ENCODE peak calls at places on chromosome 14, in eight cellular contexts. One of them, this sample, is unnamed.

GRCh38 chr14:36817071-36817930 is 155.6 kb downstream of the PAX9 start:
- DNase-seq in mesothelial cell of epicardium: no peak
- DNase-seq in MM.1S: no peak
- DNase-seq in nephron progenitor cell: no peak
- DNase-seq in H1: no peak
- DNase-seq in stomach: no peak
- DNase-seq in left ventricle myocardium inferior: no peak
- DNase-seq in dorsolateral prefrontal cortex: no peak
- DNase-seq in this sample: no peak

GRCh38 chr14:100866666-100867630 is 36.6 kb downstream of the RTL1 start:
- DNase-seq in stomach: no peak
- DNase-seq in MM.1S: no peak
- DNase-seq in mesothelial cell of epicardium: peak; percentile 5
- DNase-seq in nephron progenitor cell: no peak
- DNase-seq in H1: no peak
- DNase-seq in dorsolateral prefrontal cortex: peak; percentile 62
- DNase-seq in left ventricle myocardium inferior: no peak
- DNase-seq in this sample: no peak

GRCh38 chr14:74619672-74620131 is 7.7 kb upstream of the LTBP2 start:
- DNase-seq in H1: no peak
- DNase-seq in nephron progenitor cell: no peak
- DNase-seq in dorsolateral prefrontal cortex: no peak
- DNase-seq in stomach: peak; percentile 53
- DNase-seq in MM.1S: no peak
- DNase-seq in left ventricle myocardium inferior: peak; percentile 83
- DNase-seq in mesothelial cell of epicardium: no peak
- DNase-seq in this sample: peak; percentile 63

GRCh38 chr14:61525293-61526011 is 169.9 kb upstream of the HIF1A start:
- DNase-seq in H1: no peak
- DNase-seq in left ventricle myocardium inferior: peak; percentile 65
- DNase-seq in nephron progenitor cell: no peak
- DNase-seq in stomach: peak; percentile 58
- DNase-seq in MM.1S: peak; percentile 54
- DNase-seq in dorsolateral prefrontal cortex: no peak
- DNase-seq in mesothelial cell of epicardium: no peak
- DNase-seq in this sample: peak; percentile 83

GRCh38 chr14:99389171-99389826 is 91.4 kb downstream of the SETD3 start:
- DNase-seq in H1: peak; percentile 98
- DNase-seq in mesothelial cell of epicardium: no peak
- DNase-seq in MM.1S: no peak
- DNase-seq in stomach: peak; percentile 75
- DNase-seq in left ventricle myocardium inferior: no peak
- DNase-seq in dorsolateral prefrontal cortex: no peak
- DNase-seq in nephron progenitor cell: peak; percentile 74
- DNase-seq in this sample: peak; percentile 69

GRCh38 chr14:22474730-22475351 is 114.2 kb downstream of the DAD1 start:
- DNase-seq in MM.1S: no peak
- DNase-seq in H1: no peak
- DNase-seq in nephron progenitor cell: no peak
- DNase-seq in stomach: no peak
- DNase-seq in mesothelial cell of epicardium: no peak
- DNase-seq in left ventricle myocardium inferior: no peak
- DNase-seq in dorsolateral prefrontal cortex: no peak
- DNase-seq in this sample: no peak

GRCh38 chr14:34223302-34224150 is 238.5 kb downstream of the SPTSSA start:
- DNase-seq in stomach: no peak
- DNase-seq in mesothelial cell of epicardium: no peak
- DNase-seq in nephron progenitor cell: no peak
- DNase-seq in MM.1S: no peak
- DNase-seq in H1: no peak
- DNase-seq in left ventricle myocardium inferior: no peak
- DNase-seq in dorsolateral prefrontal cortex: no peak
- DNase-seq in this sample: no peak

GRCh38 chr14:68860771-68861170 is 67.9 kb upstream of the ZFP36L1 start:
- DNase-seq in mesothelial cell of epicardium: no peak
- DNase-seq in MM.1S: no peak
- DNase-seq in dorsolateral prefrontal cortex: no peak
- DNase-seq in nephron progenitor cell: no peak
- DNase-seq in H1: no peak
- DNase-seq in left ventricle myocardium inferior: no peak
- DNase-seq in stomach: no peak
- DNase-seq in this sample: no peak

GRCh38 chr14:61652526-61653262 is 42.6 kb upstream of the HIF1A start:
- DNase-seq in stomach: no peak
- DNase-seq in mesothelial cell of epicardium: no peak
- DNase-seq in dorsolateral prefrontal cortex: no peak
- DNase-seq in nephron progenitor cell: peak; percentile 31
- DNase-seq in MM.1S: no peak
- DNase-seq in left ventricle myocardium inferior: no peak
- DNase-seq in H1: no peak
- DNase-seq in this sample: no peak

GRCh38 chr14:74858022-74858421 is 17.9 kb downstream of the PROX2 start:
- DNase-seq in nephron progenitor cell: no peak
- DNase-seq in H1: no peak
- DNase-seq in MM.1S: no peak
- DNase-seq in left ventricle myocardium inferior: no peak
- DNase-seq in mesothelial cell of epicardium: no peak
- DNase-seq in stomach: no peak
- DNase-seq in dorsolateral prefrontal cortex: no peak
- DNase-seq in this sample: no peak

GRCh38 chr14:35121026-35121886 is 534 bp downstream of the PPP2R3C start:
- DNase-seq in mesothelial cell of epicardium: no peak
- DNase-seq in nephron progenitor cell: no peak
- DNase-seq in stomach: no peak
- DNase-seq in H1: no peak
- DNase-seq in MM.1S: no peak
- DNase-seq in dorsolateral prefrontal cortex: no peak
- DNase-seq in left ventricle myocardium inferior: peak; percentile 17
- DNase-seq in this sample: no peak

GRCh38 chr14:23115492-23115850 is 3.6 kb downstream of the CEBPE start:
- DNase-seq in dorsolateral prefrontal cortex: no peak
- DNase-seq in nephron progenitor cell: no peak
- DNase-seq in stomach: no peak
- DNase-seq in mesothelial cell of epicardium: no peak
- DNase-seq in H1: no peak
- DNase-seq in left ventricle myocardium inferior: no peak
- DNase-seq in MM.1S: no peak
- DNase-seq in this sample: no peak

GRCh38 chr14:90275820-90276219 is 19.5 kb downstream of the PSMC1 start:
- DNase-seq in MM.1S: no peak
- DNase-seq in dorsolateral prefrontal cortex: no peak
- DNase-seq in nephron progenitor cell: no peak
- DNase-seq in left ventricle myocardium inferior: no peak
- DNase-seq in mesothelial cell of epicardium: no peak
- DNase-seq in stomach: no peak
- DNase-seq in H1: no peak
- DNase-seq in this sample: no peak

DNA sequence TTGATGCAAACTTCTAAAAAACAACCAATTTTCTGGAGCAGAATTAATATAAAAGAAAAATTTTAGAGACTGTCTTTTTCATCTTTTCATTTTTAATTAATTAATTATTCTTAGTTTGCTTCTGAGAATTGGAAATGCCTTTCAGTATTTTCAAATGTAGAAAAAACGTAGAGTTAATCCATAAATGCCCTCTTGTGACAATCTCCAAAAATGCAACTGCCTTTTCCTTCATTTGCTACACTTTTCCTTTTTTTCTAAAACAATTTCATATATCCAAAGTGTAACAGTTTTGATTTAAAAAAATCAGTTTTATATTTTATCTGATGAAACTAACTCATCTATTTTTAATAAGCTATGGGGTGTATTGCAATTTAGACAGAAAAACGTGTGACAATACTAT is 409.3 kb downstream of the PRKD1 start:
- DNase-seq in MM.1S: no peak
- DNase-seq in dorsolateral prefrontal cortex: no peak
- DNase-seq in left ventricle myocardium inferior: no peak
- DNase-seq in stomach: no peak
- DNase-seq in mesothelial cell of epicardium: no peak
- DNase-seq in nephron progenitor cell: no peak
- DNase-seq in H1: no peak
- DNase-seq in this sample: no peak
- TF ChIP-seq CTCF in MM.1S: no peak
- TF ChIP-seq CTCF in dorsolateral prefrontal cortex: peak; percentile 48
- TF ChIP-seq CTCF in left ventricle myocardium inferior: no peak
- TF ChIP-seq CTCF in stomach: no peak
- TF ChIP-seq CTCF in mesothelial cell of epicardium: no peak
- TF ChIP-seq CTCF in nephron progenitor cell: no peak
- TF ChIP-seq CTCF in H1: no peak
- TF ChIP-seq CTCF in this sample: no peak

DNA sequence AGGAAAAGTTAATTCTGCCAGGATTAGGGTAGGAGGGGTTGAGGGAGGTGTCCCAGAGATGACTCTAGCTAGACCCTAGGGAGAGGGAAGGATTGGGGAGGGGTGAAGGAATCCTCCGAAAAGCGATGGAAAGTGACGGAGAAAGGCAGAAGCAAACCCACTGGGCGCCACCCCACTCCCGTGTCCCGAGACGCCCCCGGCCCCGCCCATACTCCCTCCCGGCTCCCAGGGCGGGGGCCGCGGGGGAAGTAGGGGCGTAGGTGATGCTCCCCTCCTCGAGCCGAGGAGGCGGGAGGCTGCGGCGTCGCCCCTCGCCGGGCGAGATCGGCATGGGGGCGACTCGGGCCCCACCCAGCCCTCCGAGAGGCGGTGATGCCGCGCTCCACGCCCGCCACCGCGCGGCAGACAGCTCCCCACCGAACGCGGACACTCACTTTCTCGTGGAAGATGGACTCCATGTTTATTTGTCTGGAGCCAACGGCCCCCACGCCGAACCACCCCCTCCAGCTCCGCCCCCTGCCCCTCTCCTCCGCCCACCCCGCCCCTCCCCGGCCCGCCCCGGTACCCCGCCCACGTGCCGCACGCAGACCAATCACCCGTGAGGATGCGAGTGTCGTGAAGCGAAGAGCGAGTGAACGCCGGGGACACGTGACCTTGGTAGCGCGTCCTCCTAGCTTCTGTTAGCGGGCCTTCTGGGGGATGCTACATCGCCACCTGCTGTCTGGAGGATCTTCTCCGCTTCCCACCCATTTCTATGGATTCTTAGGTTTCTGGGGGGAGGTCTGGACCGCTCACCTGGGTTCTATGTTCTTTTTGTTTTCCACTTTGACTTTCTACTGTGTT is at the start of gene ATXN3:
- DNase-seq in stomach: peak; percentile 97
- DNase-seq in MM.1S: peak; percentile 93
- DNase-seq in left ventricle myocardium inferior: peak; percentile 97
- DNase-seq in dorsolateral prefrontal cortex: peak; percentile 98
- DNase-seq in nephron progenitor cell: peak; percentile 90
- DNase-seq in H1: peak; percentile 86
- DNase-seq in mesothelial cell of epicardium: peak; percentile 97
- DNase-seq in this sample: peak; percentile 96
- TF ChIP-seq CTCF in stomach: peak; percentile 68
- TF ChIP-seq CTCF in MM.1S: peak; percentile 50
- TF ChIP-seq CTCF in left ventricle myocardium inferior: peak; percentile 81
- TF ChIP-seq CTCF in dorsolateral prefrontal cortex: peak; percentile 85
- TF ChIP-seq CTCF in nephron progenitor cell: peak; percentile 48
- TF ChIP-seq CTCF in H1: peak; percentile 82
- TF ChIP-seq CTCF in mesothelial cell of epicardium: no peak
- TF ChIP-seq CTCF in this sample: peak; percentile 89

GRCh38 chr14:20820063-20820904 is 17.6 kb upstream of the RNASE1 start:
- DNase-seq in left ventricle myocardium inferior: no peak
- DNase-seq in nephron progenitor cell: no peak
- DNase-seq in H1: peak; percentile 66
- DNase-seq in mesothelial cell of epicardium: no peak
- DNase-seq in dorsolateral prefrontal cortex: no peak
- DNase-seq in MM.1S: no peak
- DNase-seq in stomach: no peak
- DNase-seq in this sample: no peak

GRCh38 chr14:20823859-20824258 is 21.2 kb upstream of the RNASE1 start:
- DNase-seq in mesothelial cell of epicardium: no peak
- DNase-seq in H1: no peak
- DNase-seq in MM.1S: no peak
- DNase-seq in stomach: no peak
- DNase-seq in dorsolateral prefrontal cortex: no peak
- DNase-seq in left ventricle myocardium inferior: no peak
- DNase-seq in nephron progenitor cell: no peak
- DNase-seq in this sample: no peak

DNA sequence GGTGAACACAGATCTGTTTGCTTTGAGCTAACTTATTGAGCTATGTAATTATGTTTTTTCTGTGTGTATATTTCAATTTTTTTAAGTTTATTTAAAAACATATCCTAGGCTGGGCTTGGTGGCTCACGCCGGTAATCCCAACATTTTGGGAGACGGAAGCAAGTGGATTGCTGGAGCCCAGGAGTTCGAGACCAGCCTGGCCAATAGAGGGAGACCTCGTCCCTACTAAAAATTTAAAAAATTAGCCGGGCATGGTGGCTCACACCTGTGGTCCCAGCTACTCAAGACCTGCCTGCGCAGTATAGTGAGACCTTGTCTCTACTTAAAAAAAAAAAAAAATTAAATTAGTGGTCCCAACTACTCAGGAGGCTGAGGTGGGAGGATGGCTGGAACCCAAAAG is 16.2 kb upstream of the RNASE1 start:
- DNase-seq in left ventricle myocardium inferior: no peak
- DNase-seq in stomach: no peak
- DNase-seq in mesothelial cell of epicardium: no peak
- DNase-seq in dorsolateral prefrontal cortex: no peak
- DNase-seq in H1: no peak
- DNase-seq in MM.1S: no peak
- DNase-seq in nephron progenitor cell: no peak
- DNase-seq in this sample: peak; percentile 21
- TF ChIP-seq CTCF in left ventricle myocardium inferior: peak; percentile 11
- TF ChIP-seq CTCF in stomach: peak; percentile 22
- TF ChIP-seq CTCF in mesothelial cell of epicardium: no peak
- TF ChIP-seq CTCF in dorsolateral prefrontal cortex: no peak
- TF ChIP-seq CTCF in H1: peak; percentile 31
- TF ChIP-seq CTCF in MM.1S: no peak
- TF ChIP-seq CTCF in nephron progenitor cell: no peak
- TF ChIP-seq CTCF in this sample: peak; percentile 17

GRCh38 chr14:64208261-64208660 is 85.9 kb downstream of the ESR2 start:
- DNase-seq in dorsolateral prefrontal cortex: no peak
- DNase-seq in left ventricle myocardium inferior: no peak
- DNase-seq in MM.1S: no peak
- DNase-seq in H1: no peak
- DNase-seq in stomach: no peak
- DNase-seq in nephron progenitor cell: no peak
- DNase-seq in mesothelial cell of epicardium: no peak
- DNase-seq in this sample: no peak
- TF ChIP-seq CTCF in dorsolateral prefrontal cortex: no peak
- TF ChIP-seq CTCF in left ventricle myocardium inferior: no peak
- TF ChIP-seq CTCF in MM.1S: no peak
- TF ChIP-seq CTCF in H1: peak; percentile 56
- TF ChIP-seq CTCF in stomach: no peak
- TF ChIP-seq CTCF in nephron progenitor cell: no peak
- TF ChIP-seq CTCF in mesothelial cell of epicardium: no peak
- TF ChIP-seq CTCF in this sample: no peak

GRCh38 chr14:32560213-32560857 is 231.2 kb downstream of the AKAP6 start:
- DNase-seq in H1: peak; percentile 60
- DNase-seq in left ventricle myocardium inferior: no peak
- DNase-seq in MM.1S: peak; percentile 27
- DNase-seq in mesothelial cell of epicardium: no peak
- DNase-seq in dorsolateral prefrontal cortex: peak; percentile 57
- DNase-seq in nephron progenitor cell: peak; percentile 59
- DNase-seq in stomach: peak; percentile 31
- DNase-seq in this sample: peak; percentile 55
- TF ChIP-seq CTCF in H1: no peak
- TF ChIP-seq CTCF in left ventricle myocardium inferior: peak; percentile 85
- TF ChIP-seq CTCF in MM.1S: peak; percentile 62
- TF ChIP-seq CTCF in mesothelial cell of epicardium: peak; percentile 75
- TF ChIP-seq CTCF in dorsolateral prefrontal cortex: peak; percentile 92
- TF ChIP-seq CTCF in nephron progenitor cell: peak; percentile 90
- TF ChIP-seq CTCF in stomach: peak; percentile 67
- TF ChIP-seq CTCF in this sample: peak; percentile 81